ENCODE peak calls at places on chromosomes 12 and 14, in ten cellular contexts. P, M, N, A, V, T, J, G, Z and S are unnamed samples.

GRCh38 chr12:11731455-11731854 is 82.0 kb downstream of the ETV6 start:
- DNase-seq in J (no peak), A (no peak), N (no peak), V (peak; percentile 72), M (no peak), P (no peak), Z (no peak), G (no peak), T (no peak), S (no peak)

GRCh38 chr12:66929121-66929520 is 250.2 kb upstream of the GRIP1 start:
- DNase-seq in N (no peak), Z (no peak), T (no peak), G (no peak), A (no peak), J (no peak), V (no peak), P (no peak), M (no peak), S (no peak)

GRCh38 chr12:238116-238515 is 24.2 kb upstream of the SLC6A12 start:
- DNase-seq in A (no peak), J (no peak), T (no peak), V (no peak), M (no peak), N (no peak), Z (no peak), P (no peak), G (no peak), S (no peak)

GRCh38 chr12:27652174-27652763 is 44.0 kb upstream of the REP15 start:
- DNase-seq in Z (no peak), N (peak; percentile 59), A (no peak), G (peak; percentile 89), T (no peak), J (no peak), V (peak; percentile 86), P (peak; percentile 98), M (peak; percentile 72), S (peak; percentile 25)

GRCh38 chr14:23378612-23379220 is 1.9 kb downstream of the CMTM5 start:
- DNase-seq in T (no peak), N (no peak), Z (no peak), G (no peak), A (no peak), P (no peak), M (no peak), V (no peak), J (no peak), S (no peak)

GRCh38 chr14:92514844-92515509 is 1.4 kb downstream of the RIN3 start:
- DNase-seq in N (no peak), J (no peak), A (no peak), Z (no peak), T (no peak), G (no peak), P (no peak), M (no peak), V (no peak), S (no peak)

GRCh38 chr12:55688716-55689655 is 18.7 kb downstream of the ITGA7 start:
- DNase-seq in T (no peak), V (no peak), G (no peak), Z (no peak), J (no peak), P (no peak), N (no peak), A (no peak), M (no peak), S (no peak)

GRCh38 chr12:57816855-57817151 is 1.7 kb downstream of the AVIL start:
- DNase-seq in A (no peak), N (no peak), P (peak; percentile 18), V (no peak), M (no peak), T (no peak), J (no peak), Z (no peak), G (peak; percentile 64), S (no peak)

GRCh38 chr12:130335517-130336392 is 1.9 kb upstream of the PIWIL1 start:
- DNase-seq in Z (no peak), G (peak; percentile 62), A (no peak), P (peak; percentile 64), N (peak; percentile 32), M (peak; percentile 47), J (no peak), V (peak; percentile 52), T (no peak), S (no peak)

GRCh38 chr14:100840751-100841444 is 15.0 kb downstream of the MEG3 start:
- DNase-seq in J (no peak), A (no peak), M (no peak), G (no peak), P (no peak), N (no peak), Z (peak; percentile 22), V (no peak), T (no peak), S (no peak)

GRCh38 chr12:50174971-50175715 is 8.0 kb upstream of the CERS5 start:
- DNase-seq in N (peak; percentile 20), T (no peak), P (peak; percentile 84), Z (no peak), J (no peak), A (no peak), M (peak; percentile 34), V (peak; percentile 86), G (peak; percentile 89), S (no peak)

GRCh38 chr12:19110541-19110940 is 19.0 kb upstream of the PLEKHA5 start:
- DNase-seq in M (no peak), A (no peak), G (no peak), T (no peak), V (no peak), J (no peak), Z (no peak), N (no peak), P (no peak), S (no peak)

GRCh38 chr14:68631691-68632590 is 160.9 kb downstream of the ZFP36L1 start:
- DNase-seq in P (no peak), G (no peak), M (no peak), V (no peak), J (no peak), N (no peak), Z (no peak), T (no peak), A (no peak), S (no peak)

GRCh38 chr14:84025258-84026012 is 1504.5 kb upstream of the FLRT2 start:
- DNase-seq in T (no peak), M (no peak), J (no peak), G (no peak), V (no peak), P (peak; percentile 67), N (no peak), Z (no peak), A (no peak), S (no peak)

GRCh38 chr12:128076188-128076587 is 190.8 kb upstream of the TMEM132C start:
- DNase-seq in J (no peak), G (no peak), P (no peak), Z (no peak), T (no peak), V (peak; percentile 88), N (no peak), M (no peak), A (no peak), S (peak; percentile 34)

GRCh38 chr12:12450043-12450451 is 93.2 kb downstream of the BORCS5 start:
- DNase-seq in T (no peak), Z (no peak), G (no peak), V (no peak), A (no peak), P (no peak), M (no peak), J (no peak), N (no peak), S (no peak)

GRCh38 chr12:67540920-67541624 is 107.5 kb upstream of the DYRK2 start:
- DNase-seq in J (no peak), T (no peak), V (no peak), A (no peak), P (no peak), Z (no peak), G (no peak), M (no peak), N (no peak), S (no peak)

GRCh38 chr12:75602111-75602510 is 90.7 kb upstream of the KRR1 start:
- DNase-seq in J (no peak), N (no peak), T (no peak), M (no peak), A (no peak), Z (no peak), P (peak; percentile 95), G (no peak), V (no peak), S (no peak)

GRCh38 chr12:114774181-114774580 is 90.2 kb upstream of the TBX3 start:
- DNase-seq in N (no peak), M (no peak), P (no peak), V (peak; percentile 75), A (no peak), G (peak; percentile 69), Z (no peak), T (no peak), J (no peak), S (no peak)

GRCh38 chr14:68359862-68360552 is 432.9 kb downstream of the ZFP36L1 start:
- DNase-seq in T (no peak), P (no peak), A (no peak), G (peak; percentile 25), N (no peak), V (peak; percentile 48), M (no peak), Z (no peak), J (no peak), S (peak; percentile 34)

GRCh38 chr12:125247477-125247876 is 182.2 kb downstream of the AACS start:
- DNase-seq in T (no peak), N (no peak), G (no peak), P (no peak), V (no peak), M (no peak), J (no peak), A (no peak), Z (no peak), S (peak; percentile 8)

GRCh38 chr14:34833545-34834523 is 41.3 kb downstream of the BAZ1A start:
- DNase-seq in T (no peak), N (no peak), G (peak; percentile 28), J (no peak), M (no peak), P (no peak), Z (no peak), V (no peak), A (no peak), S (no peak)

GRCh38 chr12:131290255-131290959 is 336.7 kb downstream of the ADGRD1 start:
- DNase-seq in J (no peak), T (no peak), V (no peak), N (no peak), G (no peak), A (no peak), Z (peak; percentile 26), P (no peak), M (no peak), S (no peak)

GRCh38 chr12:86719381-86719780 is 463.2 kb upstream of the MGAT4C start:
- DNase-seq in T (no peak), M (no peak), P (no peak), A (no peak), G (peak; percentile 10), V (no peak), Z (no peak), J (no peak), N (no peak), S (no peak)

GRCh38 chr14:105290598-105291356 is 10.0 kb downstream of the BRF1 start:
- DNase-seq in A (no peak), M (peak; percentile 39), T (no peak), G (no peak), Z (no peak), P (no peak), N (no peak), V (no peak), J (peak; percentile 40), S (no peak)

GRCh38 chr14:71466251-71466650 is 466.0 kb upstream of the RGS6 start:
- DNase-seq in T (no peak), G (no peak), P (no peak), A (no peak), V (no peak), Z (no peak), N (no peak), J (no peak), M (no peak), S (no peak)

GRCh38 chr12:40946612-40947194 is 241.4 kb upstream of the PDZRN4 start:
- DNase-seq in T (no peak), P (peak; percentile 61), M (no peak), A (no peak), J (no peak), V (peak; percentile 55), G (peak; percentile 58), N (no peak), Z (no peak), S (no peak)